ENCODE peak calls at places on chromosomes 3 and 15, in ten cellular contexts. C is breast epithelium, Y is GM23338, S is transverse colon, R is sigmoid colon, D is endothelial cell of umbilical vein, G is esophagus muscularis mucosa, X is upper lobe of left lung, V is stomach, P is prostate gland. Q is an unnamed sample.

GRCh38 chr3:187227658-187228258 is 30.5 kb downstream of the RTP1 start:
- DNase-seq in C (no peak), Y (no peak), S (no peak), R (no peak), D (no peak), G (no peak), X (no peak), V (no peak), P (no peak), Q (no peak)

GRCh38 chr3:144499346-144499745 is 527.7 kb downstream of the DIPK2A start:
- DNase-seq in C (no peak), Y (no peak), S (no peak), R (no peak), D (peak; percentile 72), G (no peak), X (no peak), V (no peak), P (no peak), Q (no peak)

GRCh38 chr15:63015618-63016017 is 26.9 kb upstream of the TPM1 start:
- DNase-seq in C (no peak), Y (no peak), S (no peak), R (peak; percentile 75), D (peak; percentile 70), G (no peak), X (peak; percentile 26), V (no peak), P (no peak), Q (no peak)

GRCh38 chr3:195076981-195077610 is 193.9 kb downstream of the XXYLT1 start:
- DNase-seq in C (no peak), Y (no peak), S (no peak), R (peak; percentile 58), D (no peak), G (no peak), X (no peak), V (no peak), P (no peak), Q (peak; percentile 67)

GRCh38 chr3:185366913-185367312 is 4.0 kb downstream of the MAP3K13 start:
- DNase-seq in C (no peak), Y (no peak), S (no peak), R (no peak), D (no peak), G (no peak), X (no peak), V (no peak), P (no peak), Q (no peak)

GRCh38 chr3:60013241-60013640 is 963.4 kb upstream of the CFAP20DC start:
- DNase-seq in C (no peak), Y (no peak), S (no peak), R (no peak), D (no peak), G (no peak), X (no peak), V (no peak), P (no peak), Q (no peak)

GRCh38 chr15:40543631-40544294 is 21.1 kb downstream of the CCDC32 start:
- DNase-seq in C (no peak), Y (no peak), S (no peak), R (no peak), D (no peak), G (no peak), X (no peak), V (no peak), P (no peak), Q (no peak)

GRCh38 chr15:63998489-63998888 is 47.8 kb downstream of the DAPK2 start:
- DNase-seq in C (no peak), Y (no peak), S (peak; percentile 4), R (no peak), D (no peak), G (no peak), X (no peak), V (no peak), P (no peak), Q (no peak)

GRCh38 chr3:195908439-195909293 is at the start of gene TNK2:
- DNase-seq in C (no peak), Y (peak; percentile 52), S (peak; percentile 50), R (peak; percentile 72), D (no peak), G (no peak), X (peak; percentile 55), V (peak; percentile 47), P (no peak), Q (peak; percentile 92)

GRCh38 chr3:170355738-170356595 is 1.5 kb upstream of the SKIL start:
- DNase-seq in C (peak; percentile 30), Y (peak; percentile 62), S (peak; percentile 56), R (peak; percentile 71), D (peak; percentile 86), G (no peak), X (peak; percentile 30), V (peak; percentile 35), P (peak; percentile 15), Q (peak; percentile 83)

GRCh38 chr15:79349526-79349925 is 38.6 kb downstream of the TMED3 start:
- DNase-seq in C (no peak), Y (no peak), S (no peak), R (no peak), D (no peak), G (no peak), X (no peak), V (no peak), P (no peak), Q (no peak)
- H3K27ac ChIP-seq in C (no peak overlapping the region), Y (no peak overlapping the region), S (no peak overlapping the region), R (no peak overlapping the region), D (no peak overlapping the region), G (no peak overlapping the region), X (no peak overlapping the region), V (no peak overlapping the region), P (no peak overlapping the region), Q (no peak overlapping the region)

GRCh38 chr3:179332240-179332639 is 9.4 kb downstream of the ZNF639 start:
- DNase-seq in C (no peak), Y (no peak), S (no peak), R (no peak), D (no peak), G (no peak), X (no peak), V (no peak), P (no peak), Q (no peak)

GRCh38 chr3:179336345-179336929 is 11.1 kb upstream of the MFN1 start:
- DNase-seq in C (no peak), Y (no peak), S (no peak), R (no peak), D (no peak), G (no peak), X (no peak), V (no peak), P (no peak), Q (no peak)

GRCh38 chr3:179330438-179330837 is 7.6 kb downstream of the ZNF639 start:
- DNase-seq in C (no peak), Y (no peak), S (no peak), R (no peak), D (no peak), G (no peak), X (no peak), V (no peak), P (no peak), Q (no peak)

DNA sequence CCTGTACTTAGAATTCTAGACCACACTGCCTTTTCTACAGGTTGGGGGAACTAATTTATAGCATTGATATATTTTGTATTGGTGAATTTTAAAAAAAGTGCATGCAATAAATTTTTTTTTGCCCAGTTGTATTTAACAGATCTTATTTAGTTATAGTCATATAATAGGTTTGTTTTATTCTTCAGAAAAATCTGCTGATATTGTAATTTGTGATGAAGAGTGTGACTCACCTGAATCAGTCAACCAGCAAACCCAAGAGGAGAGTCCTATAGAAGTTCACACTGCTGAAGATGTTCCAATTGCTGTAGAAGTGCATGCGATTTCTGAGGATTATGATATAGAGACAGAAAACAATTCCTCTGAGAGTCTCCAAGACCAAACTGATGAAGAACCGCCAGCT is 10.3 kb downstream of the ZNF639 start:
- DNase-seq in C (no peak), Y (no peak), S (no peak), R (no peak), D (no peak), G (no peak), X (no peak), V (no peak), P (no peak), Q (no peak)
- H3K36me3 ChIP-seq in C (peaks cover 14% of the 10 kb centered on the region), Y (peaks cover 57% of the 10 kb centered on the region), S (peaks cover 55% of the 10 kb centered on the region), R (peaks cover 95% of the 10 kb centered on the region), D (peaks cover 21% of the 10 kb centered on the region), G (peaks cover 89% of the 10 kb centered on the region), X (peaks cover 96% of the 10 kb centered on the region), V (peaks cover 44% of the 10 kb centered on the region), P (peaks cover 16% of the 10 kb centered on the region), Q (peaks cover 4% of the 10 kb centered on the region)

DNA sequence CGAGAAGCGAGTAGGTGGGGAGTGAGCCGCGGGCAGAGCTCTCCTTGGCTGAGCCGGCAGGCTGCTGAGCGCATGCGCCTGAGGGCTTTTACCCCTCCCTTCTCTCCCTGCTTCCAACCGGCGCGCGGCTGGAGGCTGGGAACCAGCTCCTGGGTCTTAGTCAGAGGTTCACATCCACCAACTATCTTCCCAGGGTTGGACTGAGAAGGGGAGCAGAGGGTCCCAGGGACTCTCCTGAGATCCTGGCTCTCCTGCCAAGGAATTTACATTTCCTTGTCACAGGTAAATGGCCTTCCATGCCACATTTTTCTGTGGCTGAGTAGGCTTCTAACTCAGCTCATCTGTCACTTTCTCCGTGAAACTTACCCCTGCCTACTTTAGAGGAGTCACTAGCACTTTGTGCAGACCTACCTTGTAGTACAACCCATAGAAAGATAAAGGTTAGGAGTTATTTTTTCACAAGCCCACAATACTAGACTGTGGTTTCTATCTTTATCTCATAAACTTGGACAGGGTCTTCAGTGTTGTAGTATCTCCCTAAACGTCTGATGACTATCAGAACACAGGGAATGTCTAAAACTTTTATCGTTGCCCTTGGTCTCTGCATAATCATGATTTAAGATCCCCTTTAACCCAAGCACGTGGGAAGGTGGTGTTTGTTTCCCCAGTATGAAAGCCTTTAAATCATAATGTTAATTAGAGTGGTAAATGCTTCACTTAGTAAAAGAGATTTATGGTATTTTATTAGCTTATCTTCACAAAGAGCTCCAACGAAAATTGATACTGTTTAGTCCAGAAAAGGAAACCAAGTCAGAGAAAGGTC is 617 bp upstream of the TBC1D5 start:
- DNase-seq in C (no peak), Y (no peak), S (no peak), R (no peak), D (peak; percentile 99), G (no peak), X (no peak), V (peak; percentile 97), P (no peak), Q (no peak)
- TF ChIP-seq POLR2AphosphoS5 in C (no peak), Y (peak; percentile 53), S (no peak), R (peak; percentile 71), D (peak; percentile 5), G (peak; percentile 67), X (no peak), V (peak; percentile 60), P (no peak), Q (no peak)

DNA sequence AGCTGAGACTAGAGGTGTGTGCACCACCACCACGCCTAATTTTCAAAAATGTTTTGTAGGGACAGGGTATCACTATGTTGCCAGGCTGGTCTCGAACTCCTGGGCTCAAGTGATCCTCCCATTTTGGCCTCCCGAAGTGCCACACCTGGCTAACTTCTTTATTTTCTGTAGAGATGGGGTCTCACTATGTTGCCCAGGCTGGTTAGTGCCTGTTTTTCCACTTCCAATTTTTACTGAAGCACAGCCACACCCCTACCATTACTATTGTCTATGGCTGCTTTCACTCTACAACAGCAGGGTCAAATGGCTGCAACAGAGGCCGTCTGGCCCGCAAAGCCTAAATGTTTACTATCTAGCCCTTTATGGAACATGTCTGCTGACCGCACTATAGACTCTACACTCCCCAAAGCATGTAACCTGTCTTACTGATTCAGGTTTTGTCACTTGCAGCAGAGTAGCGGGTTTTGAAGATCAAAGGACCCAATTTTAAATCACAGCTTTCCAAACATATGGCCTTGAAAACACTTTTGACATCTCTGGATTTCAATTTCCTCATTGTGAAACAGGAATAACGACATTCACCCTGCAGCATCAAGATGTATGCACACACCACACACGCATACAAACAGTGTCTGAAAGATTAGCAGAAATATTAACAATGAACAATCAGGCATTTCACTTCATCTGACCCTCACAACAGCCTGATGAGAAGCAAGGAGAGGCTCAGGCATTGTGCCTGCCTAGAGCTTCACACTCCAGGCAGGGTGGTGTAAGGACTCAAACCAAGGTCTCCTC is 46.1 kb downstream of the SCAP start:
- DNase-seq in C (no peak), Y (no peak), S (no peak), R (no peak), D (no peak), G (no peak), X (no peak), V (no peak), P (no peak), Q (no peak)
- H3K27ac ChIP-seq in C (no peak overlapping the region), Y (no peak overlapping the region), S (no peak overlapping the region), R (no peak overlapping the region), D (no peak overlapping the region), G (no peak overlapping the region), X (no peak overlapping the region), V (no peak overlapping the region), P (no peak overlapping the region), Q (no peak overlapping the region)